ENCODE peak calls at places on chromosomes 1 and 21, in five cellular contexts. O is IMR-90, E is neuronal stem cell, K is H9, V is H1. D is an unnamed sample.

GRCh38 chr1:16139473-16139962 is 16.4 kb downstream of the EPHA2 start:
- DNase-seq in V (no peak), K (no peak), E (no peak), O (peak), D (peak)

GRCh38 chr1:29960906-29961675 is 724.8 kb downstream of the PTPRU start:
- DNase-seq in V (no peak), K (peak), O (no peak), E (peak), D (no peak)

GRCh38 chr1:241834733-241835377 is 13.1 kb upstream of the EXO1 start:
- DNase-seq in K (no peak), V (no peak), E (no peak), O (peak), D (peak)

GRCh38 chr21:32702702-32703101 is 25.1 kb downstream of the SYNJ1 start:
- DNase-seq in E (no peak), K (no peak), O (peak), V (no peak), D (peak)

GRCh38 chr1:196324345-196324744 is 283.9 kb downstream of the KCNT2 start:
- DNase-seq in K (no peak), E (no peak), O (peak), V (no peak), D (no peak)

GRCh38 chr1:173042806-173043205 is 7.9 kb downstream of the TNFSF18 start:
- DNase-seq in E (no peak), K (no peak), O (no peak), V (no peak), D (no peak)

GRCh38 chr1:243470492-243470891 is 214.7 kb downstream of the SDCCAG8 start:
- DNase-seq in K (no peak), E (no peak), O (no peak), V (no peak), D (no peak)

GRCh38 chr21:42147386-42148020 is 71.4 kb upstream of the ABCG1 start:
- DNase-seq in E (no peak), V (no peak), K (no peak), O (no peak), D (no peak)

GRCh38 chr1:205369621-205370230 is 13.0 kb upstream of the KLHDC8A start:
- DNase-seq in E (no peak), V (no peak), K (no peak), O (peak), D (no peak)

GRCh38 chr21:34132202-34132601 is 58.8 kb downstream of the MRPS6 start:
- DNase-seq in V (peak), K (no peak), O (no peak), E (no peak), D (no peak)

GRCh38 chr21:44691686-44692085 is 5.3 kb upstream of the KRTAP10-12 start:
- DNase-seq in V (no peak), O (no peak), K (no peak), E (no peak), D (no peak)

GRCh38 chr1:22039594-22040347 is 12.7 kb upstream of the CDC42 start:
- DNase-seq in K (peak), O (peak), V (no peak), E (no peak), D (peak)

GRCh38 chr1:66000033-66000637 is 207.4 kb downstream of the PDE4B start:
- DNase-seq in V (no peak), O (no peak), K (no peak), E (no peak), D (no peak)

GRCh38 chr1:17276568-17276967 is 27.7 kb downstream of the PADI3 start:
- DNase-seq in O (peak), K (no peak), V (no peak), E (no peak), D (no peak)

GRCh38 chr21:45152265-45152746 is 77.9 kb downstream of the ADARB1 start:
- DNase-seq in E (no peak), O (no peak), V (peak), K (peak), D (peak)

GRCh38 chr1:58584082-58584895 is 7.2 kb upstream of the TACSTD2 start:
- DNase-seq in K (no peak), O (peak), V (no peak), E (no peak), D (peak)

DNA sequence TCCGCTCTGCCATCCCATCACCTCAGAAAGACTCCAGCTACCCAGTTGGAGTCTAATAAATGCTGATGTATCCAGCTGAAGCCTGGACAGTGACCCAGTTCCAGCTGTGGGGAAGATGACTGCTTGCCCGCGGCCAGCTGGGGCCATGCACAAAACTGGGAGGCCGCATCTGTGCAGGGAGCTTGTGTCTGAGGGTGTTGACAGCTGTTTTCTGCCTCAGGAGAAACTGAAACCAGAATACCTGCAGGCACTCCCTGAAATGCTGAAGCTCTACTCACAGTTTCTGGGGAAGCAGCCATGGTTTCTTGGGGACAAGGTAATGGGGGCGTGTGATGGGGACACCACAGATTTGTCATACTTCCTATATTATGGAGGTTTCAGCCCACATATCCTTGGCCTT is 3.2 kb downstream of the GSTM2 start:
- DNase-seq in O (peak), V (no peak), K (no peak), E (no peak), D (no peak)
- H3K4me2 ChIP-seq in O (no peak), V (no peak), K (no peak), E (no peak), D (no peak)

DNA sequence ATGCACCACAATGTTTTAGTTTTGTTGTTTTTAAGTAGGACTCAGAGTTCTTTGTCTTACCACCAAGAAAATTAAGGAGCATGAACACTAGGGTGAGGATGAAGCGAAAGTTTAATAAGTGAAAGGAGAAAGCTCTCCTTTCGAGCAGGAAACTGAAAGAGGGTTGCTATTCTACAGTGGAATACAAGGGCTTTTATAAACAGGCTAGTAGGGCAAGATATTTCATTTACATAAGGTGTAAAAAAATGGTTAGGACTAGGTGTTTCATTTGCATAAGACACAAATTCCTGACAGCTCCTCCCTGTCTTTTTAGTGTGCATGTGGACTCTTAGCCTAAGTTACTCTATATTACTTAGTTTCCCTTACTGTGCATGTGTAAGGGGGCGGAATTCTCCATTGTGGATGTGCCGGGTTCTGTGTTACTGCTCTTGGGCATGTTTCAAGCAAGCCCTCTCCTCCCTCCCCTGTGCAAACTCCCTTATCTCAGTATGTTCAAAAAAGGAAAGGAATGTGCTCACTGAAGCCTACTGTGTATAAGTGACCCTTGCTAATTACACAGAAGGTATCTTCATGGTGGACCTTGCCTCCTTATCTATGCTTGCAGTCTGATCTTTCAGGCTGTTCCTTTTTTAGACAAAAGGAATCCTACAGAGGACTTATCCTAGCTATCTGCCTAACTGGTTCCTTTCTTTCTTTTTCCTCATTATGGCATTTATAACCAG is 7.3 kb downstream of the TSHB start:
- DNase-seq in E (no peak), O (no peak), V (no peak), K (no peak), D (no peak)
- H3K14ac ChIP-seq in E (no peak), O (no peak), V (no peak), K (no peak), D (no peak)

GRCh38 chr1:117146067-117146466 is 24.5 kb upstream of the TRIM45 start:
- DNase-seq in E (no peak), O (no peak), K (no peak), V (no peak), D (no peak)

GRCh38 chr1:117143172-117143571 is 21.6 kb upstream of the TRIM45 start:
- DNase-seq in O (peak), E (no peak), K (no peak), V (no peak), D (no peak)

GRCh38 chr1:117146570-117147340 is 25.2 kb upstream of the TRIM45 start:
- DNase-seq in V (no peak), E (no peak), O (peak), K (no peak), D (peak)

GRCh38 chr1:117142200-117142599 is 20.7 kb upstream of the TRIM45 start:
- DNase-seq in E (no peak), O (peak), V (no peak), K (no peak), D (no peak)

DNA sequence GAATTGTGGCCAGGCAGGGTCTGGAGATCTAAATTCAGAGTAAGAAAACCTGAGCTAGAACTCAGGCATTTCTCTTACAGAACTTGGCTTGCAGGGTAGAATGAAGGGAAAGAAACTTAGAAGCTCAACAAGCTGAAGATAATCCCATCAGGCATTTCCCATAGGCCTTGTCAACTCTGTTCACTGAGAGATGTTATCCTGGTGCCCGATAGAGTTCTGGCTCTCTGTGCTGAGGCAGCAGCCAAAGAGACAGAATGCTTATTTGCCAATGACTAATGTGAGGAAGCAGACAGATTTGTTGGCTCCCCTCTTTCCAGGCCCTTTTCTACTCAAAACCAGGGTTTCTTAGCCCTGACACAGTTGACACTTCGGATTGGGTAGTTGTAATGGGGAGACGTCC is 22.3 kb upstream of the TRIM45 start:
- DNase-seq in V (no peak), K (no peak), O (no peak), E (no peak), D (no peak)
- H3K4me2 ChIP-seq in V (no peak), K (no peak), O (no peak), E (no peak), D (no peak)

GRCh38 chr1:228140724-228141081 is 624 bp downstream of the GUK1 start:
- DNase-seq in E (no peak), V (no peak), K (no peak), O (no peak), D (no peak)

GRCh38 chr1:228139931-228140723 is at the start of gene GUK1:
- DNase-seq in V (peak), O (peak), K (peak), E (peak), D (peak)

GRCh38 chr1:228136908-228137307 is 3.2 kb upstream of the GUK1 start:
- DNase-seq in E (no peak), K (no peak), O (no peak), V (no peak), D (no peak)

GRCh38 chr1:228141082-228141870 is 1.2 kb downstream of the GUK1 start:
- DNase-seq in K (peak), E (no peak), V (no peak), O (peak), D (peak)

DNA sequence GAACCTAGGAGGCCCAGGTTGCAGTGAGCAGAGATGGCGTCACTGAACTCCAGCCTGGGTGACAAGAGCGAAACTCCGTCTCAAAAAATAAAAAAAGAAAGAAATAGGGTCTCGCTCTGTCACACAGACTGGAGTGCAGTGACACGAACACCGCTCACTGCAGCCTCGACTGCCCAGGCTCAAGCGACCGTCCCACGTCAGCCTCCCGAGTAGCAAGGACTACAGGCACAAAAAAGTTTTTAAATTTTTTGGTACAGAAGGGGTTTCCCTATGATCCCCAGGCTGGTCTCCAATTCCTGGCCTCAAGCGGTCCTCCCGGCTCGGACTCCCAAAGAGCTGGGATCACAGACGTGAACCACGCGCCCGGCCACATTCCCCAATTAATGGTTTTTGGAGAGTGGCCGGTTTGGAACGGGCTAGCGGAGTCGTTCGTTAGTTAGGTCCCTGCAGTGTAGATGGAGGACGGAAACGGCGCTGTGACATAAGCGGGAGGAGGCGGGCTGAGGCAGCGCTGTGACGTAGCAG is 611 bp upstream of the GUK1 start:
- DNase-seq in V (no peak), E (no peak), K (no peak), O (no peak), D (no peak)
- H3K14ac ChIP-seq in V (no peak), E (no peak), K (no peak), O (peak), D (no peak)

GRCh38 chr1:61641171-61641570 is 83.8 kb downstream of the TM2D1 start:
- DNase-seq in V (no peak), K (no peak), O (no peak), E (no peak), D (no peak)

GRCh38 chr1:61641578-61642336 is 83.2 kb downstream of the TM2D1 start:
- DNase-seq in O (peak), K (peak), V (peak), E (peak), D (peak)

GRCh38 chr1:61640531-61641125 is 84.3 kb downstream of the TM2D1 start:
- DNase-seq in O (no peak), V (no peak), K (no peak), E (no peak), D (no peak)

GRCh38 chr1:61644303-61644702 is 80.6 kb downstream of the TM2D1 start:
- DNase-seq in K (no peak), V (no peak), O (no peak), E (no peak), D (no peak)

DNA sequence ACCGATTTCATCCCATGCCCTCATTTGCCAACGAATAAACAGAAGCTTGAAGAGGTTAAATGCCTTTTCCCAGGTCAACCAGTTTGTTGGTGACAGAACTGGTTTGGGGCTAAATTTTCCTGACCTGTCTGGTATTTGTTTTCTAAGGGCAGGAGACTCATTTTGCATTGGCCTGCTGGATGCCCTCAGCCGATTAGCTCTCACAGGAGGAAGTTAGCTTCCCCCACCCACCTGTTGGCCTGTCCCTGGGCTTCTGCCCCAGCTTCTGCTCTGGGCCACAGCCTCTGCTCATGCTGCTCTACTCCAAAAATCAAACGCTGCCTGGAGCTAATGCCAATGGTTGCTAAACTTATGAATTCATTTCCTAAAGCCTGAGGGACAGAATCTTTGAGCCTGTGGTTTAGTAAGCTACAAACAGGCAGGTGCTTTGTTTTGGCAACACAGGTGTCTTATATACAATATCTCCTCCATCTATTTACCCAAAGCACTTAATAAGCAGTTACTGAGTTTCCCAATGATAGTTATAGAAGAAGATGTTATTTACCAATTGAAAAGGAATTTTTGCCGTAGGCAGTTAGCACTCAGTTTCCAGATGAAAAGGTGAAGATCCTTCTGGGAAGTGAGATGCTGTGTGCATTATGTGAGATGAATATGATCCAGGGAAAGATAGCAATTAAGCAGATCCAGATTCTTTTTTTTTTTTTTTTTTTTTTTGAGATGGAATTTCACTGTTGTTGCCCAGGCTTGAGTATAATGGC is 82.3 kb downstream of the TM2D1 start:
- DNase-seq in O (no peak), K (no peak), V (no peak), E (no peak), D (no peak)
- H3K4me2 ChIP-seq in O (no peak), K (no peak), V (no peak), E (no peak), D (no peak)